ENCODE peak calls at places on chromosomes 6 and 20, in five cellular contexts. One of them, this sample, is unnamed.

GRCh38 chr6:93678841-93679454 is 259.6 kb upstream of the EPHA7 start:
- DNase-seq in heart right ventricle: no peak
- DNase-seq in uterus: no peak
- DNase-seq in ovary: no peak
- DNase-seq in kidney epithelial cell: no peak
- DNase-seq in this sample: peak

GRCh38 chr6:32954983-32955802 is 2.3 kb upstream of the HLA-DMA start:
- DNase-seq in heart right ventricle: no peak
- DNase-seq in uterus: no peak
- DNase-seq in ovary: no peak
- DNase-seq in kidney epithelial cell: no peak
- DNase-seq in this sample: no peak

GRCh38 chr6:24191346-24191745 is 65.3 kb downstream of the NRSN1 start:
- DNase-seq in heart right ventricle: no peak
- DNase-seq in uterus: no peak
- DNase-seq in ovary: no peak
- DNase-seq in kidney epithelial cell: no peak
- DNase-seq in this sample: no peak

GRCh38 chr6:155143610-155144106 is 120.2 kb upstream of the CLDN20 start:
- DNase-seq in heart right ventricle: no peak
- DNase-seq in uterus: no peak
- DNase-seq in ovary: no peak
- DNase-seq in kidney epithelial cell: no peak
- DNase-seq in this sample: no peak

GRCh38 chr6:168838000-168838399 is 397.0 kb downstream of the SMOC2 start:
- DNase-seq in heart right ventricle: no peak
- DNase-seq in uterus: no peak
- DNase-seq in ovary: no peak
- DNase-seq in kidney epithelial cell: no peak
- DNase-seq in this sample: no peak

GRCh38 chr6:91538622-91539021 is 951.8 kb upstream of the MAP3K7 start:
- DNase-seq in heart right ventricle: no peak
- DNase-seq in uterus: no peak
- DNase-seq in ovary: no peak
- DNase-seq in kidney epithelial cell: no peak
- DNase-seq in this sample: no peak

GRCh38 chr6:98847767-98848538 is 13.6 kb downstream of the POU3F2 start:
- DNase-seq in heart right ventricle: no peak
- DNase-seq in uterus: no peak
- DNase-seq in ovary: no peak
- DNase-seq in kidney epithelial cell: no peak
- DNase-seq in this sample: no peak

GRCh38 chr6:48084201-48084600 is 26.8 kb downstream of the PTCHD4 start:
- DNase-seq in heart right ventricle: no peak
- DNase-seq in uterus: no peak
- DNase-seq in ovary: no peak
- DNase-seq in kidney epithelial cell: no peak
- DNase-seq in this sample: no peak

GRCh38 chr6:104623052-104623690 is 236.5 kb downstream of the HACE1 start:
- DNase-seq in heart right ventricle: no peak
- DNase-seq in uterus: no peak
- DNase-seq in ovary: no peak
- DNase-seq in kidney epithelial cell: no peak
- DNase-seq in this sample: no peak

GRCh38 chr6:132364675-132365074 is 36.6 kb downstream of the MOXD1 start:
- DNase-seq in heart right ventricle: no peak
- DNase-seq in uterus: no peak
- DNase-seq in ovary: no peak
- DNase-seq in kidney epithelial cell: no peak
- DNase-seq in this sample: no peak

GRCh38 chr20:7959484-7959883 is 19.2 kb upstream of the HAO1 start:
- DNase-seq in heart right ventricle: no peak
- DNase-seq in uterus: no peak
- DNase-seq in ovary: no peak
- DNase-seq in kidney epithelial cell: no peak
- DNase-seq in this sample: no peak

GRCh38 chr20:2746636-2747265 is 53.7 kb downstream of the CPXM1 start:
- DNase-seq in heart right ventricle: no peak
- DNase-seq in uterus: no peak
- DNase-seq in ovary: no peak
- DNase-seq in kidney epithelial cell: no peak
- DNase-seq in this sample: no peak

GRCh38 chr6:21679761-21680265 is 86.3 kb downstream of the SOX4 start:
- DNase-seq in heart right ventricle: no peak
- DNase-seq in uterus: no peak
- DNase-seq in ovary: no peak
- DNase-seq in kidney epithelial cell: peak
- DNase-seq in this sample: peak

GRCh38 chr6:55528624-55529023 is 50.4 kb downstream of the HMGCLL1 start:
- DNase-seq in heart right ventricle: no peak
- DNase-seq in uterus: no peak
- DNase-seq in ovary: no peak
- DNase-seq in kidney epithelial cell: peak
- DNase-seq in this sample: no peak

GRCh38 chr6:125950293-125950692 is 6.3 kb upstream of the HINT3 start:
- DNase-seq in heart right ventricle: no peak
- DNase-seq in uterus: no peak
- DNase-seq in ovary: no peak
- DNase-seq in kidney epithelial cell: no peak
- DNase-seq in this sample: no peak

GRCh38 chr20:60013296-60014142 is 55.3 kb downstream of the CDH26 start:
- DNase-seq in heart right ventricle: no peak
- DNase-seq in uterus: no peak
- DNase-seq in ovary: no peak
- DNase-seq in kidney epithelial cell: no peak
- DNase-seq in this sample: no peak

GRCh38 chr6:85594197-85594930 is 706 bp upstream of the SNX14 start:
- DNase-seq in heart right ventricle: no peak
- DNase-seq in uterus: no peak
- DNase-seq in ovary: no peak
- DNase-seq in kidney epithelial cell: no peak
- DNase-seq in this sample: no peak

GRCh38 chr6:127328043-127328442 is 15.4 kb downstream of the ECHDC1 start:
- DNase-seq in heart right ventricle: no peak
- DNase-seq in uterus: no peak
- DNase-seq in ovary: no peak
- DNase-seq in kidney epithelial cell: no peak
- DNase-seq in this sample: no peak

GRCh38 chr6:169384291-169384690 is 130.6 kb upstream of the THBS2 start:
- DNase-seq in heart right ventricle: no peak
- DNase-seq in uterus: no peak
- DNase-seq in ovary: no peak
- DNase-seq in kidney epithelial cell: no peak
- DNase-seq in this sample: no peak

GRCh38 chr20:41078329-41078728 is 49.7 kb downstream of the TOP1 start:
- DNase-seq in heart right ventricle: peak
- DNase-seq in uterus: no peak
- DNase-seq in ovary: no peak
- DNase-seq in kidney epithelial cell: no peak
- DNase-seq in this sample: peak

GRCh38 chr6:15892369-15892768 is 229.5 kb upstream of the DTNBP1 start:
- DNase-seq in heart right ventricle: no peak
- DNase-seq in uterus: no peak
- DNase-seq in ovary: no peak
- DNase-seq in kidney epithelial cell: no peak
- DNase-seq in this sample: no peak

GRCh38 chr6:9250852-9251251 is 815.5 kb upstream of the SLC35B3 start:
- DNase-seq in heart right ventricle: peak
- DNase-seq in uterus: no peak
- DNase-seq in ovary: no peak
- DNase-seq in kidney epithelial cell: peak
- DNase-seq in this sample: peak

GRCh38 chr20:4896119-4896700 is 105.1 kb downstream of the SLC23A2 start:
- DNase-seq in heart right ventricle: no peak
- DNase-seq in uterus: no peak
- DNase-seq in ovary: no peak
- DNase-seq in kidney epithelial cell: no peak
- DNase-seq in this sample: no peak

GRCh38 chr6:69817358-69817757 is 20.5 kb upstream of the LMBRD1 start:
- DNase-seq in heart right ventricle: no peak
- DNase-seq in uterus: no peak
- DNase-seq in ovary: no peak
- DNase-seq in kidney epithelial cell: no peak
- DNase-seq in this sample: no peak

GRCh38 chr6:69818223-69818930 is 21.6 kb upstream of the LMBRD1 start:
- DNase-seq in heart right ventricle: no peak
- DNase-seq in uterus: no peak
- DNase-seq in ovary: no peak
- DNase-seq in kidney epithelial cell: no peak
- DNase-seq in this sample: no peak

GRCh38 chr6:69813508-69813907 is 16.7 kb upstream of the LMBRD1 start:
- DNase-seq in heart right ventricle: no peak
- DNase-seq in uterus: no peak
- DNase-seq in ovary: no peak
- DNase-seq in kidney epithelial cell: no peak
- DNase-seq in this sample: no peak

GRCh38 chr6:69816569-69816968 is 19.8 kb upstream of the LMBRD1 start:
- DNase-seq in heart right ventricle: no peak
- DNase-seq in uterus: no peak
- DNase-seq in ovary: no peak
- DNase-seq in kidney epithelial cell: no peak
- DNase-seq in this sample: no peak

DNA sequence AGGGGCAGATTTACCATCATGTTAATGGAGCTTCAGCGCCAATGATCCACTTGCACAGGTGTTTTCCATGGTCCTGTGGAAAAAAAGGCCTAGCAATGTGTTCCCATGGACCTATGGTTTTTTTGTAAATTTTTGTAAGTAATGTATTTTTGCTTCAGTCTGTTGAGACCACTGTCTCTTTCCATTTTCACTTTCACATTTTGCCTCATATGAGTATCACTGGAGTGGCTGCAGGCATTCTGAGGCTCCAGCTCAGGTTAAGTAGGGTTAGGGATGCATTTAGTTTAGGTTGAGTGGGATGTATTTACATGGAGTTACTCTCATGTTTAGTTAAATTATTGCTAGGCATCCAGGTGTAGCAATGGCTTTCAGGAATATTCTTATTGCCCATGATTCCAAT is 19.2 kb upstream of the LMBRD1 start:
- DNase-seq in heart right ventricle: no peak
- DNase-seq in uterus: no peak
- DNase-seq in ovary: no peak
- DNase-seq in kidney epithelial cell: no peak
- DNase-seq in this sample: no peak
- H3K4me3 ChIP-seq in heart right ventricle: no peak
- H3K4me3 ChIP-seq in uterus: no peak
- H3K4me3 ChIP-seq in ovary: no peak
- H3K4me3 ChIP-seq in kidney epithelial cell: no peak
- H3K4me3 ChIP-seq in this sample: no peak

DNA sequence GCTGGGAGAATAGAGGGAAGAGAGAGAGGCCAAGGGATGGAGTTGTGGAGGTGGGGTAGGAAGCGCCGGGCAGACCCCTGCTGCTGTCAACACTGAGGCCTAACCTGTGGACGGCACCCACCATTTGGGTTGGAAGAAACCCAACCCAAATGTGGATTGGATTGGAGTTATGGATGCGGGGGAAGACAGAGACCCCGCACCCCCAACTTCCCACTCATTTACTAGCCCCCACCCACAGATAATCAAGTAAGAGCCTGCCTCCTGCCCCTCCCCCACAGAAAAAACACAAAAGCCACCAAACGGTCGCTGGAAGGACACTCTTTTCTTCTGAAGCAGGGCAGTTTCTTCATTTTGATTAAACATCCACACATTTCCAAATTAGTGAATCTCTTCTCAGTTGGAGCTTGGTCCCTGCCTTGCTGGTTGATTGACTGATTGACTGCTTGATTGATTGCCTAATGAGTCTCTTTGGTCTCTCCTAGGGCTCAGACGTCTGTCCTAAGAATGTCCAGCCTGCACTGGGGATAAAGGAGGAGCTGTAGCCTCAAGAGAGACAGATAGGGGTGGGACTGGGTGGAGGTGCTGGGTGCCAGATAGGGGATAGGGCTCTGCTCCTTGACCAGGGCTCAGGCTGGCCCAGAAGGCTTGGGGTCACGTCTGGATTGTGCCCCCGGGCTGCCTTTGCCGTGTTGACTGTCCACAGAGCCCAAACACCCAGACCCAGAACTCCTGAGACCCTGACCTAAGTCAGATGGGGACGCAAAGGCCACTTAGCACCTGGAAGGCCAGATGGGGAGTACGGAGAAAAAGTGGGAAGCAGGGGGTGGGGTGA is 74.9 kb upstream of the FOXP4 start:
- DNase-seq in heart right ventricle: no peak
- DNase-seq in uterus: no peak
- DNase-seq in ovary: no peak
- DNase-seq in kidney epithelial cell: no peak
- DNase-seq in this sample: no peak
- H3K4me3 ChIP-seq in heart right ventricle: no peak
- H3K4me3 ChIP-seq in uterus: no peak
- H3K4me3 ChIP-seq in ovary: no peak
- H3K4me3 ChIP-seq in kidney epithelial cell: no peak
- H3K4me3 ChIP-seq in this sample: no peak

DNA sequence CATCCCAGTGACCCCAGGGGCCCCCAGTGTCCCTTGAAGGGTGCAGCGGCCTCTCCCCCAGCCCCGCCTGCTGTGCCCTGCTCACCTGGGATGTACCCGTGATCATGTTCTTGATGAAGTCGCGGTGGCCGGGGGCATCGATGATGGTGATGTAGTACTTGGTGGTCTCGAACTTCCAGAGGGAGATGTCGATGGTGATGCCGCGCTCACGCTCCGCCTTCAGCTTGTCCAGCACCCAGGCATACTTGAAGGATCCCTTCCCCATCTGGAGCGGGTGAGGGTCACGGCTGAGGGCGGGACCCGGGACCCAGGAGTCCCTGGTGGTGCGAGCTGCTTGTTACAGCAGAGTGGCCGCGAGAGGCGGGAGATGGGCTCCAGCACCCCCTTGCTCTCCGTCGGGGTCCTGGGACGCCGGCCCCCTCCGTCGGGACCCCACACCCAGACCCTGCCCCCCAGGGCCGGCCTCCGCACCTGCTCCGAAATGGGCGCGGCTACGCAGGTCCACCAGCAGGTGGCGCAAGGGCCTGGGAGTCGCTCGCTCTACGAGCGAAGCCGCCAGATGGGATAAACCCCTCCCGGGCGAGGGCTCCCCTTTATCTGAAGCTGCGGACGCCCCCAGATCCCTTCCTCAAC is 3.0 kb downstream of the EEF1A2 start:
- DNase-seq in heart right ventricle: peak
- DNase-seq in uterus: peak
- DNase-seq in ovary: peak
- DNase-seq in kidney epithelial cell: no peak
- DNase-seq in this sample: no peak
- H3K4me3 ChIP-seq in heart right ventricle: peak
- H3K4me3 ChIP-seq in uterus: no peak
- H3K4me3 ChIP-seq in ovary: peak
- H3K4me3 ChIP-seq in kidney epithelial cell: no peak
- H3K4me3 ChIP-seq in this sample: no peak

GRCh38 chr20:58327211-58327610 is 17.7 kb downstream of the RAB22A start:
- DNase-seq in heart right ventricle: no peak
- DNase-seq in uterus: no peak
- DNase-seq in ovary: no peak
- DNase-seq in kidney epithelial cell: no peak
- DNase-seq in this sample: no peak
- H3K4me3 ChIP-seq in heart right ventricle: no peak
- H3K4me3 ChIP-seq in uterus: no peak
- H3K4me3 ChIP-seq in ovary: no peak
- H3K4me3 ChIP-seq in kidney epithelial cell: no peak
- H3K4me3 ChIP-seq in this sample: no peak

This sample was measured in astrocyte of the cerebellum.